ENCODE peak calls at places on chromosome 4, in seven cellular contexts. C is GM12878, W is HCT116, Z is SK-N-SH, M is K562, T is HepG2, O is H1. F is an unnamed sample.

GRCh38 chr4:1767058-1767769 is 25.9 kb upstream of the FGFR3 start:
- DNase-seq in C (no peak), W (no peak), Z (peak), M (peak), T (no peak), O (no peak), F (no peak)

GRCh38 chr4:152310223-152310622 is 225.7 kb downstream of the FBXW7 start:
- DNase-seq in C (no peak), W (no peak), Z (no peak), M (no peak), T (no peak), O (no peak), F (peak)

GRCh38 chr4:165814256-165815010 is 58.6 kb upstream of the TLL1 start:
- DNase-seq in C (no peak), W (no peak), Z (no peak), M (no peak), T (no peak), O (no peak), F (no peak)

GRCh38 chr4:88761861-88762523 is 64.4 kb upstream of the NAP1L5 start:
- DNase-seq in C (no peak), W (no peak), Z (no peak), M (no peak), T (peak), O (no peak), F (no peak)

GRCh38 chr4:19583827-19584569 is 667.7 kb upstream of the SLIT2 start:
- DNase-seq in C (no peak), W (no peak), Z (no peak), M (no peak), T (no peak), O (no peak), F (no peak)

GRCh38 chr4:99013402-99013843 is 17.9 kb downstream of the METAP1 start:
- DNase-seq in C (no peak), W (no peak), Z (no peak), M (no peak), T (peak), O (no peak), F (no peak)

GRCh38 chr4:130288576-130288975 is 1192.6 kb downstream of the C4orf33 start:
- DNase-seq in C (no peak), W (no peak), Z (no peak), M (no peak), T (no peak), O (no peak), F (no peak)

GRCh38 chr4:137283737-137284136 is 248.6 kb downstream of the PCDH18 start:
- DNase-seq in C (no peak), W (no peak), Z (peak), M (no peak), T (no peak), O (no peak), F (peak)

GRCh38 chr4:43089730-43090129 is 197.2 kb downstream of the GRXCR1 start:
- DNase-seq in C (no peak), W (no peak), Z (no peak), M (no peak), T (no peak), O (no peak), F (no peak)

GRCh38 chr4:2791518-2792395 is 1.1 kb upstream of the SH3BP2 start:
- DNase-seq in C (no peak), W (no peak), Z (peak), M (no peak), T (no peak), O (no peak), F (no peak)

GRCh38 chr4:183515411-183515810 is 10.6 kb downstream of the ING2 start:
- DNase-seq in C (no peak), W (no peak), Z (no peak), M (no peak), T (no peak), O (no peak), F (no peak)

GRCh38 chr4:124111922-124112321 is 600.6 kb downstream of the ANKRD50 start:
- DNase-seq in C (no peak), W (peak), Z (peak), M (peak), T (peak), O (no peak), F (peak)

GRCh38 chr4:156660470-156660869 is 311.1 kb downstream of the PDGFC start:
- DNase-seq in C (no peak), W (no peak), Z (no peak), M (no peak), T (no peak), O (no peak), F (no peak)

GRCh38 chr4:1207603-1208265 is 35.4 kb upstream of the SPON2 start:
- DNase-seq in C (no peak), W (no peak), Z (peak), M (no peak), T (no peak), O (peak), F (no peak)

GRCh38 chr4:185573651-185574199 is 38.4 kb upstream of the PDLIM3 start:
- DNase-seq in C (no peak), W (peak), Z (peak), M (peak), T (peak), O (peak), F (no peak)

GRCh38 chr4:63269156-63269555 is 1140.1 kb downstream of the TECRL start:
- DNase-seq in C (no peak), W (no peak), Z (no peak), M (no peak), T (no peak), O (no peak), F (no peak)

GRCh38 chr4:75633846-75634245 is 3.5 kb upstream of the CDKL2 start:
- DNase-seq in C (no peak), W (no peak), Z (no peak), M (no peak), T (no peak), O (no peak), F (no peak)

GRCh38 chr4:147198411-147199051 is 252.9 kb upstream of the TTC29 start:
- DNase-seq in C (no peak), W (no peak), Z (no peak), M (no peak), T (no peak), O (no peak), F (no peak)

GRCh38 chr4:185532327-185532726 is 3.0 kb downstream of the PDLIM3 start:
- DNase-seq in C (no peak), W (no peak), Z (peak), M (no peak), T (no peak), O (no peak), F (no peak)

GRCh38 chr4:1038948-1039492 is 27.6 kb downstream of the FGFRL1 start:
- DNase-seq in C (no peak), W (no peak), Z (no peak), M (no peak), T (peak), O (no peak), F (no peak)

GRCh38 chr4:158280856-158281255 is 70.6 kb downstream of the TMEM144 start:
- DNase-seq in C (no peak), W (no peak), Z (peak), M (no peak), T (no peak), O (no peak), F (no peak)

GRCh38 chr4:7190278-7190594 is 2.1 kb upstream of the SORCS2 start:
- DNase-seq in C (no peak), W (no peak), Z (no peak), M (no peak), T (no peak), O (no peak), F (no peak)

GRCh38 chr4:129358571-129358970 is 262.6 kb downstream of the C4orf33 start:
- DNase-seq in C (no peak), W (peak), Z (no peak), M (no peak), T (no peak), O (no peak), F (no peak)

GRCh38 chr4:165768281-165768680 is 104.8 kb upstream of the TLL1 start:
- DNase-seq in C (no peak), W (no peak), Z (no peak), M (no peak), T (no peak), O (no peak), F (no peak)

GRCh38 chr4:3613980-3614730 is 81.9 kb upstream of the LRPAP1 start:
- DNase-seq in C (no peak), W (no peak), Z (peak), M (no peak), T (peak), O (no peak), F (no peak)

GRCh38 chr4:101604976-101605375 is 185.6 kb upstream of the BANK1 start:
- DNase-seq in C (no peak), W (no peak), Z (peak), M (no peak), T (no peak), O (no peak), F (no peak)

GRCh38 chr4:2995546-2996265 is 32.3 kb downstream of the GRK4 start:
- DNase-seq in C (no peak), W (no peak), Z (no peak), M (no peak), T (no peak), O (no peak), F (no peak)

GRCh38 chr4:73885570-73886230 is 16.5 kb downstream of the CXCL1 start:
- DNase-seq in C (no peak), W (no peak), Z (no peak), M (peak), T (no peak), O (no peak), F (no peak)

GRCh38 chr4:112127736-112128322 is 17.4 kb upstream of the FAM241A start:
- DNase-seq in C (no peak), W (no peak), Z (no peak), M (no peak), T (no peak), O (no peak), F (no peak)

GRCh38 chr4:38368612-38369011 is 295.4 kb upstream of the KLF3 start:
- DNase-seq in C (no peak), W (no peak), Z (no peak), M (no peak), T (no peak), O (no peak), F (no peak)

GRCh38 chr4:124948976-124949597 is 236.6 kb upstream of the ANKRD50 start:
- DNase-seq in C (no peak), W (no peak), Z (no peak), M (no peak), T (no peak), O (no peak), F (no peak)

GRCh38 chr4:98242538-98242937 is 18.6 kb upstream of the RAP1GDS1 start:
- DNase-seq in C (no peak), W (no peak), Z (no peak), M (no peak), T (no peak), O (no peak), F (no peak)

GRCh38 chr4:80963051-80963450 is 67.5 kb upstream of the BMP3 start:
- DNase-seq in C (no peak), W (no peak), Z (no peak), M (no peak), T (no peak), O (no peak), F (no peak)

GRCh38 chr4:53459548-53459947 is 82.1 kb downstream of the FIP1L1 start:
- DNase-seq in C (no peak), W (no peak), Z (no peak), M (no peak), T (peak), O (no peak), F (no peak)

GRCh38 chr4:10161840-10162239 is 45.2 kb upstream of the WDR1 start:
- DNase-seq in C (no peak), W (no peak), Z (no peak), M (no peak), T (no peak), O (no peak), F (no peak)
- TF ChIP-seq JUND in C (no peak), W (no peak), Z (no peak), M (no peak), T (no peak), O (no peak), F (no peak)

DNA sequence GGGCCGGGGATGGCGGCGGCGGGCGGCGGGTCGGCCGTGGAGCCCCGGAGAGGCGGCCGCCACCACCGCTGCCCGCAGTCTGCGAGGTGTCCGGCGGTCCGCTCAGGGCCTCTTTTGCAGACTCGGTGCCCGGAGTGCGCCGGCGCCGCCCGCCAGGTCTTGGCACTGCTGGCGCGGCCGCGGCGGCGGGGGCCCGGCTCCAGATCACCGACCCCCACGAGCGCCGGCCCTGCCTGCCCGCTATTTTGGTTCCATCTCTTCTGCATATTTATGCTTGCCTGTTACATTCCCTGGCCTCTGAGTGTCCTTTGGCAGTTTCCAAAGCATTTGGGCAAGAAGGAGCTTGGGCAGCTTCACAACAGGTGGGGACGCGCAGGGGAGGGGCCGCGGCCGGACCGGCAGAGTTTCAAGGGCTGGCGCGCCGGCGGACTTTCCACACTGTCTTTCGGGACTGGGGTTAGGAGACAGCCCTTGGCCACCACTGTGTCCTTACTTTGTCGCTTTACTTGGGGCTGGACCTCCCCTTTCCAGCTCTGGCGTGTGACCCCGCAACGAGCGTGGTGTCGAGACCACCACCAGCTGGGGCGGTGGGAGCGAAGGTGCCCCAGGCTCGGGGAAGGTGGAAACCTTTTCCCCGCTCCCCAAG is 668 bp upstream of the TAPT1 start:
- DNase-seq in C (no peak), W (no peak), Z (peak), M (peak), T (peak), O (peak), F (peak)
- TF ChIP-seq JUND in C (no peak), W (no peak), Z (no peak), M (no peak), T (no peak), O (no peak), F (no peak)

GRCh38 chr4:5760936-5761480 is 50.0 kb downstream of the EVC start:
- DNase-seq in C (no peak), W (no peak), Z (no peak), M (no peak), T (no peak), O (peak), F (no peak)
- TF ChIP-seq JUND in C (no peak), W (no peak), Z (no peak), M (no peak), T (no peak), O (no peak), F (no peak)

DNA sequence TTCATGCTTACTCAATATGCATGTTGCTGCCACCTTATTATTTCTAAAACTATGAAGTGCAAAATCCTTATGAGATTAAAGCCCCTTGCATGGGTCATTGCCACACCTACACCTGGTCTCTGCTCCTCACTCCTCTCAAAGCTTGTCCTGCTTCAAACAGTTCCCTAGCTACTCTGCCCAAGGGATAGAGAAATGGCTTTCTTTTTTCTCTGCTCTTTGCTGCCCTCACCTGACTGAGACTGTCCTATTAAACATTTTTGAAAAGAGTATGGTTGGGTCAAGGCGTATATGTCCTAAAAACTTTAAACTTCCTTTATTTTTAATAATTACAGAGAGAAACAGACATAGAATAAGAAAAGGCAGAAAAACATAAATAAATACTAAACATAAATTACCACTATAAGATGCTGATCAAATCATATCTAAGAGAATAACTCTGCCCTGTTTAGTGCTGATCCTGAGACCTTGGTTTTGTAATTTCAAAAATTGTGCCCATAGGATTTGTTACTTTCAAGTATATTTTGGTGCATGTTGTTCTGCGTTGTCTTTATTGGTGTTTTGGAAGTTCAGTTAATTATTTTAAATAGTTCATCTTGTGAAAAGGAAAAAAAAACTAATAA is 704.9 kb upstream of the PABPC4L start:
- DNase-seq in C (no peak), W (no peak), Z (peak), M (no peak), T (no peak), O (no peak), F (peak)
- TF ChIP-seq JUND in C (no peak), W (no peak), Z (no peak), M (no peak), T (no peak), O (no peak), F (no peak)